ENCODE peak calls at places on chromosomes 7 and 10, in seven cellular contexts. T, V, I, F, E, G and Z are unnamed samples. For H3K27me3, the result is how much of the 10 kb centered on the place peaks cover.

GRCh38 chr7:27148776-27149641 is 1.4 kb upstream of the HOXA6 start:
- DNase-seq in F (no peak), V (peak), T (no peak), E (no peak), I (no peak), G (no peak), Z (no peak)

GRCh38 chr10:18793951-18794350 is 134.7 kb downstream of the ARL5B start:
- DNase-seq in T (peak), V (no peak), E (no peak), F (no peak), I (no peak), G (no peak), Z (no peak)

GRCh38 chr7:36312915-36313334 is 76.7 kb upstream of the ANLN start:
- DNase-seq in E (no peak), V (no peak), I (no peak), G (no peak), T (no peak), F (no peak), Z (no peak)

GRCh38 chr7:102260856-102261255 is 25.8 kb upstream of the SH2B2 start:
- DNase-seq in G (no peak), V (no peak), T (peak), I (no peak), F (no peak), E (peak), Z (no peak)

GRCh38 chr10:131176907-131177306 is 134.6 kb downstream of the TCERG1L start:
- DNase-seq in T (no peak), I (no peak), F (no peak), V (no peak), E (no peak), G (no peak), Z (no peak)

GRCh38 chr10:103669243-103669929 is 175.9 kb downstream of the NEURL1 start:
- DNase-seq in E (no peak), G (no peak), T (peak), F (no peak), V (no peak), I (no peak), Z (no peak)

GRCh38 chr7:67753891-67754290 is 757.3 kb downstream of the TYW1 start:
- DNase-seq in I (no peak), T (no peak), V (no peak), F (no peak), G (no peak), E (no peak), Z (no peak)

GRCh38 chr7:118312051-118312450 is 87.5 kb downstream of the ANKRD7 start:
- DNase-seq in I (no peak), G (no peak), F (no peak), E (no peak), T (no peak), V (no peak), Z (no peak)

GRCh38 chr10:7763929-7764328 is 23.9 kb downstream of the KIN start:
- DNase-seq in E (no peak), G (no peak), F (no peak), V (no peak), T (no peak), I (no peak), Z (no peak)

GRCh38 chr10:23189024-23189423 is 3.1 kb upstream of the PTF1A start:
- DNase-seq in T (no peak), G (no peak), V (no peak), F (no peak), I (no peak), E (no peak), Z (no peak)
- H3K27me3 ChIP-seq in T (under half), G (half or more), V (half or more), F (under half), I (half or more), E (half or more), Z (half or more)

GRCh38 chr10:74262856-74263255 is 111.8 kb downstream of the ADK start:
- DNase-seq in V (no peak), T (no peak), G (no peak), E (no peak), I (no peak), F (no peak), Z (no peak)
- H3K27ac ChIP-seq in V (no peak), T (no peak), G (no peak), E (no peak), I (no peak), F (no peak), Z (no peak)

GRCh38 chr7:1407883-1408282 is 51.4 kb downstream of the MICALL2 start:
- DNase-seq in T (no peak), V (no peak), E (no peak), G (no peak), F (no peak), I (no peak), Z (no peak)
- H3K27me3 ChIP-seq in T (half or more), V (half or more), E (half or more), G (under half), F (under half), I (half or more), Z (under half)

DNA sequence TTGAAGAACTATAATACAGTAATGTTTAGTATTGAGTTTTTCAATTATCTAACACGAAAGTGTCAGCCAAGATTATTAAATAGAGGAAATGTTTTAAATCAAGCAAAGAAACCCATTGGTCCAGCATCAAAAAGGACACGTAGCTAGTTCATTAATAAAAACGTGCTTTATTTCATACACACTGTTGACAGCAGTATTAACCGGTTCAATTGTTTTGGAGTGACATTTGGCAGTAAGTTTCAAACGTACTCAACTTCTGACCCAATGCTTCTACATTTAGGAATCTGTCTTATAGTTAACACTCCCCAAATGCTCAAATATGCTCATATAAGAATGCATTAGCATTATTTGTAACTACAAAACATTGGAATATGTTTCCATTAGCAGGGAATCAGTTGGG is 41.3 kb downstream of the SLC16A12 start:
- DNase-seq in V (no peak), T (no peak), F (no peak), E (no peak), G (no peak), I (no peak), Z (no peak)
- H3K27ac ChIP-seq in V (no peak), T (no peak), F (no peak), E (peak), G (no peak), I (peak), Z (no peak)

GRCh38 chr7:32943654-32944030 is 13.6 kb upstream of the FKBP9 start:
- DNase-seq in E (no peak), G (no peak), F (no peak), I (no peak), T (no peak), V (no peak), Z (no peak)

GRCh38 chr7:32947420-32947983 is 9.7 kb upstream of the FKBP9 start:
- DNase-seq in I (no peak), V (no peak), T (no peak), G (no peak), E (no peak), F (no peak), Z (no peak)

GRCh38 chr7:32952876-32953275 is 4.4 kb upstream of the FKBP9 start:
- DNase-seq in G (no peak), E (no peak), T (no peak), I (no peak), V (no peak), F (no peak), Z (no peak)

GRCh38 chr7:32942783-32943653 is 14.2 kb upstream of the FKBP9 start:
- DNase-seq in V (peak), F (peak), T (peak), G (peak), I (peak), E (peak), Z (no peak)

GRCh38 chr7:32948202-32948601 is 9.0 kb upstream of the FKBP9 start:
- DNase-seq in T (no peak), G (no peak), F (no peak), V (no peak), E (no peak), I (no peak), Z (no peak)
- H3K27me3 ChIP-seq in T (under half), G (under half), F (under half), V (under half), E (under half), I (under half), Z (under half)